ENCODE peak calls at places on chromosomes 2 and 18, in ten cellular contexts. N, D, M, R, H, B, T, K, F and Q are unnamed samples.

GRCh38 chr2:65349863-65350262 is 82.5 kb downstream of the SPRED2 start:
- DNase-seq in F (no peak), R (peak; percentile 77), K (no peak), D (no peak), N (peak; percentile 82), M (no peak), H (peak; percentile 79), B (peak; percentile 44), T (peak; percentile 16), Q (no peak)

GRCh38 chr2:3610415-3610814 is 15.5 kb downstream of the COLEC11 start:
- DNase-seq in R (no peak), M (no peak), N (no peak), F (no peak), H (peak; percentile 28), K (no peak), D (no peak), B (no peak), T (no peak), Q (no peak)

GRCh38 chr18:292271-292670 is 24.4 kb upstream of the THOC1 start:
- DNase-seq in N (no peak), M (no peak), D (no peak), B (no peak), F (no peak), T (no peak), R (peak; percentile 39), H (no peak), K (no peak), Q (no peak)

GRCh38 chr2:88146590-88146989 is 18.7 kb upstream of the FABP1 start:
- DNase-seq in M (no peak), K (no peak), T (no peak), D (no peak), H (no peak), B (peak; percentile 82), N (no peak), F (no peak), R (no peak), Q (no peak)

GRCh38 chr18:62128157-62128556 is 58.7 kb downstream of the PIGN start:
- DNase-seq in R (peak; percentile 36), T (no peak), M (no peak), B (no peak), H (no peak), F (no peak), K (no peak), N (peak; percentile 59), D (no peak), Q (no peak)

GRCh38 chr18:77133920-77134496 is 1.4 kb upstream of the MBP start:
- DNase-seq in M (no peak), H (peak; percentile 83), F (peak; percentile 59), D (no peak), B (no peak), R (peak; percentile 16), N (no peak), T (no peak), K (no peak), Q (no peak)

GRCh38 chr2:6447209-6447608 is 418.5 kb downstream of the CMPK2 start:
- DNase-seq in M (no peak), D (no peak), N (no peak), B (no peak), F (no peak), R (no peak), T (no peak), H (no peak), K (no peak), Q (no peak)

GRCh38 chr18:44458777-44459176 is 221.9 kb upstream of the SETBP1 start:
- DNase-seq in B (no peak), N (peak; percentile 66), T (no peak), K (no peak), R (peak; percentile 90), H (no peak), F (peak; percentile 3), D (no peak), M (no peak), Q (no peak)

GRCh38 chr2:145108385-145108784 is 588.5 kb upstream of the ZEB2 start:
- DNase-seq in F (no peak), T (no peak), K (no peak), B (no peak), D (no peak), H (no peak), M (no peak), N (no peak), R (no peak), Q (no peak)

GRCh38 chr2:9377461-9378097 is 45.7 kb downstream of the ITGB1BP1 start:
- DNase-seq in N (no peak), T (no peak), R (no peak), M (no peak), D (no peak), B (no peak), K (no peak), F (no peak), H (no peak), Q (no peak)

GRCh38 chr2:228039752-228040534 is 141.5 kb downstream of the SPHKAP start:
- DNase-seq in B (peak; percentile 38), N (peak; percentile 35), R (peak; percentile 62), M (peak; percentile 11), F (peak; percentile 63), T (no peak), H (no peak), D (no peak), K (peak; percentile 30), Q (no peak)

GRCh38 chr2:224260605-224261004 is 141.3 kb downstream of the FAM124B start:
- DNase-seq in R (no peak), D (no peak), T (no peak), F (no peak), H (no peak), N (peak; percentile 44), K (no peak), M (no peak), B (no peak), Q (no peak)

DNA sequence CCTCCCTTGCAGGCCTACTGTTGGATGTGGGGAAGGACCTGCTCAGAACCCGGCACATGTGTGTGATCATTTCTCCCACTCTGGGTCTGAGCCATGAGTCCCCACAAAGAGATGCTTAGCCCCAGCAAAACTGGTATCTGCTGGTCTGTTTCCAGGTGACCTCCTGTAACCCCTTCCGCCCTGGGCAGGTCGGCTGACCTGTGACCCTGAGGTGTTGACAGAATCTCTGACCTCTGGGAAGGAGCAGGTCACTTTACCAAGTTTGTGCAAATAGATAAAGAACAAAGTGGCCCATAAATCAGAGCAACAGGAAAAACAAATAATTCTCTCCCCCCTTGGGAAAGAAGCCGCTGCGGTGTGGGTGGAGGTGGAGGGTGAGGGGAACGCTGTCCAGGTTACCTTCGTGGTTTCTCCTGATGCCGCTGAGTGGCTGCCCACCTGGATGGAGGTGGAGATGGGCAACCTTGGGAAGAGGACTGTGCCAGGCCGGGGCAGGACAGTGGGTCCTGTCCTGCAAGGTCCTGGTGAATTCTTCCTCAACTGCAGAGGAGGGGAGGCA is 174.0 kb upstream of the MYCN start:
- DNase-seq in D (no peak), B (no peak), N (no peak), M (no peak), T (no peak), H (no peak), R (no peak), F (no peak), K (no peak), Q (no peak)
- H3K27ac ChIP-seq in D (no peak overlapping the region), B (no peak overlapping the region), N (no peak overlapping the region), M (no peak overlapping the region), T (no peak overlapping the region), H (no peak overlapping the region), R (no peak overlapping the region), F (no peak overlapping the region), K (no peak overlapping the region), Q (no peak overlapping the region)

GRCh38 chr2:8309131-8309530 is 372.7 kb upstream of the ID2 start:
- DNase-seq in T (no peak), F (no peak), K (no peak), H (no peak), M (no peak), B (no peak), N (no peak), D (no peak), R (no peak), Q (no peak)

GRCh38 chr2:8310557-8311455 is 371.1 kb upstream of the ID2 start:
- DNase-seq in T (no peak), R (no peak), F (no peak), M (no peak), N (no peak), B (no peak), K (no peak), H (no peak), D (peak; percentile 39), Q (peak; percentile 18)

GRCh38 chr2:8314063-8314462 is 367.8 kb upstream of the ID2 start:
- DNase-seq in N (no peak), T (no peak), F (no peak), R (no peak), K (no peak), B (no peak), H (no peak), M (no peak), D (no peak), Q (no peak)

GRCh38 chr2:8312861-8313768 is 368.7 kb upstream of the ID2 start:
- DNase-seq in H (no peak), T (no peak), D (no peak), N (peak; percentile 28), M (peak; percentile 20), B (peak; percentile 85), F (peak; percentile 88), K (no peak), R (peak; percentile 42), Q (no peak)

GRCh38 chr2:8312221-8312620 is 369.6 kb upstream of the ID2 start:
- DNase-seq in B (no peak), N (no peak), K (no peak), R (no peak), F (no peak), T (no peak), H (no peak), D (no peak), M (no peak), Q (no peak)
- H3K4me1 ChIP-seq in B (no peaks in the 10 kb centered on the region), N (no peaks in the 10 kb centered on the region), K (peaks cover 17% of the 10 kb centered on the region), R (peaks cover 5% of the 10 kb centered on the region), F (peaks cover 7% of the 10 kb centered on the region), T (no peaks in the 10 kb centered on the region), H (peaks cover 10% of the 10 kb centered on the region), D (peaks cover 34% of the 10 kb centered on the region), M (peaks cover 19% of the 10 kb centered on the region), Q (peaks cover 27% of the 10 kb centered on the region)

GRCh38 chr2:233460726-233461431 is 105.7 kb downstream of the USP40 start:
- DNase-seq in M (no peak), D (no peak), R (no peak), T (peak; percentile 62), K (no peak), H (no peak), B (peak; percentile 40), F (no peak), N (no peak), Q (no peak)
- H3K27ac ChIP-seq in M (no peak overlapping the region), D (no peak overlapping the region), R (no peak overlapping the region), T (no peak overlapping the region), K (peak overlapping the region; percentile 80), H (no peak overlapping the region), B (no peak overlapping the region), F (no peak overlapping the region), N (no peak overlapping the region), Q (no peak overlapping the region)

DNA sequence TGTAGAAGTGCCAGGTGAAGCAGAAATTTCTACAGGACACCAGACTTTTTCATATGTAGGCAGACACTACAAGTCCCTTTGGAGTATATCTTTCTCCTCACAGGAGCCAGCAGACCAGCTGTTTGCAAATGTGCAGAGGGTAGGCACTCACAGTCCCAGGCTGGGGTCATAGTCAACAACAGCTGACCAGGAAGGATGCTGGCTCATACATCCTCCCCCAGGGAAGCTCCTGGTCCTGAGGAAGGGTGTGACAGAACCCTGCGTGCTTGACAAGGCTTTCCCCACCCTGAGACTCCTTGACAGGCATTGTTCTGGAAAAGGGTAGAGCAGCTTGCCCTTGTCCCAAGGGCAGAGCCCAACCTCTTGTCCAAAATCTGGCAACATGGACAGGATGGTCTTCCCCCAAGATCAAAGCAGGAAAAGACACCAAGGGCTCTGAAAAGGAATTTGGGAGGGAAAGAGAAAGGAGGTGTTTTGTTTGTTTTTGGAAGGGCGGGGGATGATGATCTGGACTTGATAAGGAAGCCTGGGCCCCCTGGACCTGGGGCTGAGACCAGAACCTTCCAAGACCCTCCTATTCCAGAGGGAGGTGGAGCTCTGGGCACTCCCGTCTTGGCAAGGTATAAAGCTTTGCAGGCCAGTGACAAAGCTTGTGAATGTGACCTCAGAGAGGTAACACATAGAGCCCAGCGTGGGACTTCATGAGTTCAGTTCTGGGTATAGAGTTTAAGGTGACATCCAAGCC is 87.1 kb downstream of the GFPT1 start:
- DNase-seq in D (no peak), H (no peak), R (no peak), N (no peak), F (no peak), K (no peak), B (no peak), T (no peak), M (no peak), Q (no peak)
- H3K4me1 ChIP-seq in D (no peaks in the 10 kb centered on the region), H (peaks cover 12% of the 10 kb centered on the region), R (peaks cover 26% of the 10 kb centered on the region), N (peaks cover 16% of the 10 kb centered on the region), F (no peaks in the 10 kb centered on the region), K (peaks cover 35% of the 10 kb centered on the region), B (no peaks in the 10 kb centered on the region), T (no peaks in the 10 kb centered on the region), M (no peaks in the 10 kb centered on the region), Q (no peaks in the 10 kb centered on the region)